ENCODE peak calls at places on chromosome 4, in ten cellular contexts. One of them, this sample, is unnamed.

GRCh38 chr4:67087897-67088296 is 457.4 kb downstream of the CENPC start:
- DNase-seq in mucosa of descending colon: no peak
- DNase-seq in naive thymus-derived CD8-positive, alpha-beta T cell: peak
- DNase-seq in Daoy: peak
- DNase-seq in T-helper 17 cell: no peak
- DNase-seq in C1 segment of cervical spinal cord: no peak
- DNase-seq in NCI-H460: peak
- DNase-seq in CD8-positive, alpha-beta T cell: no peak
- DNase-seq in GM23248: peak
- DNase-seq in anterior cingulate cortex: no peak
- DNase-seq in this sample: peak

GRCh38 chr4:176377705-176378302 is 58.0 kb downstream of the SPCS3 start:
- DNase-seq in mucosa of descending colon: no peak
- DNase-seq in naive thymus-derived CD8-positive, alpha-beta T cell: no peak
- DNase-seq in Daoy: no peak
- DNase-seq in T-helper 17 cell: no peak
- DNase-seq in C1 segment of cervical spinal cord: peak
- DNase-seq in NCI-H460: peak
- DNase-seq in CD8-positive, alpha-beta T cell: no peak
- DNase-seq in GM23248: peak
- DNase-seq in anterior cingulate cortex: no peak
- DNase-seq in this sample: no peak

GRCh38 chr4:147975325-147975724 is 243.4 kb downstream of the ARHGAP10 start:
- DNase-seq in mucosa of descending colon: no peak
- DNase-seq in naive thymus-derived CD8-positive, alpha-beta T cell: no peak
- DNase-seq in Daoy: no peak
- DNase-seq in T-helper 17 cell: no peak
- DNase-seq in C1 segment of cervical spinal cord: no peak
- DNase-seq in NCI-H460: no peak
- DNase-seq in CD8-positive, alpha-beta T cell: no peak
- DNase-seq in GM23248: peak
- DNase-seq in anterior cingulate cortex: no peak
- DNase-seq in this sample: no peak

GRCh38 chr4:168900080-168900479 is 110.0 kb downstream of the CBR4 start:
- DNase-seq in mucosa of descending colon: no peak
- DNase-seq in naive thymus-derived CD8-positive, alpha-beta T cell: no peak
- DNase-seq in Daoy: no peak
- DNase-seq in T-helper 17 cell: no peak
- DNase-seq in C1 segment of cervical spinal cord: no peak
- DNase-seq in NCI-H460: no peak
- DNase-seq in CD8-positive, alpha-beta T cell: no peak
- DNase-seq in GM23248: peak
- DNase-seq in anterior cingulate cortex: no peak
- DNase-seq in this sample: no peak

GRCh38 chr4:150828159-150828558 is 186.9 kb downstream of the LRBA start:
- DNase-seq in mucosa of descending colon: peak
- DNase-seq in naive thymus-derived CD8-positive, alpha-beta T cell: no peak
- DNase-seq in Daoy: no peak
- DNase-seq in T-helper 17 cell: peak
- DNase-seq in C1 segment of cervical spinal cord: no peak
- DNase-seq in NCI-H460: no peak
- DNase-seq in CD8-positive, alpha-beta T cell: peak
- DNase-seq in GM23248: no peak
- DNase-seq in anterior cingulate cortex: no peak
- DNase-seq in this sample: no peak

GRCh38 chr4:112381996-112382692 is 85.0 kb downstream of the ALPK1 start:
- DNase-seq in mucosa of descending colon: no peak
- DNase-seq in naive thymus-derived CD8-positive, alpha-beta T cell: no peak
- DNase-seq in Daoy: no peak
- DNase-seq in T-helper 17 cell: no peak
- DNase-seq in C1 segment of cervical spinal cord: no peak
- DNase-seq in NCI-H460: no peak
- DNase-seq in CD8-positive, alpha-beta T cell: no peak
- DNase-seq in GM23248: no peak
- DNase-seq in anterior cingulate cortex: no peak
- DNase-seq in this sample: no peak

GRCh38 chr4:106255195-106255594 is 60.8 kb downstream of the TBCK start:
- DNase-seq in mucosa of descending colon: no peak
- DNase-seq in naive thymus-derived CD8-positive, alpha-beta T cell: no peak
- DNase-seq in Daoy: no peak
- DNase-seq in T-helper 17 cell: no peak
- DNase-seq in C1 segment of cervical spinal cord: no peak
- DNase-seq in NCI-H460: no peak
- DNase-seq in CD8-positive, alpha-beta T cell: no peak
- DNase-seq in GM23248: no peak
- DNase-seq in anterior cingulate cortex: no peak
- DNase-seq in this sample: no peak

GRCh38 chr4:139266583-139267257 is 13.3 kb downstream of the MGARP start:
- DNase-seq in mucosa of descending colon: peak
- DNase-seq in naive thymus-derived CD8-positive, alpha-beta T cell: peak
- DNase-seq in Daoy: peak
- DNase-seq in T-helper 17 cell: peak
- DNase-seq in C1 segment of cervical spinal cord: no peak
- DNase-seq in NCI-H460: no peak
- DNase-seq in CD8-positive, alpha-beta T cell: peak
- DNase-seq in GM23248: peak
- DNase-seq in anterior cingulate cortex: peak
- DNase-seq in this sample: no peak

GRCh38 chr4:57131849-57132745 is 21.9 kb upstream of the IGFBP7 start:
- DNase-seq in mucosa of descending colon: no peak
- DNase-seq in naive thymus-derived CD8-positive, alpha-beta T cell: no peak
- DNase-seq in Daoy: no peak
- DNase-seq in T-helper 17 cell: no peak
- DNase-seq in C1 segment of cervical spinal cord: no peak
- DNase-seq in NCI-H460: no peak
- DNase-seq in CD8-positive, alpha-beta T cell: no peak
- DNase-seq in GM23248: no peak
- DNase-seq in anterior cingulate cortex: peak
- DNase-seq in this sample: no peak

GRCh38 chr4:673349-674091 is 556 bp downstream of the ATP5ME start:
- DNase-seq in mucosa of descending colon: peak
- DNase-seq in naive thymus-derived CD8-positive, alpha-beta T cell: peak
- DNase-seq in Daoy: no peak
- DNase-seq in T-helper 17 cell: no peak
- DNase-seq in C1 segment of cervical spinal cord: no peak
- DNase-seq in NCI-H460: no peak
- DNase-seq in CD8-positive, alpha-beta T cell: no peak
- DNase-seq in GM23248: peak
- DNase-seq in anterior cingulate cortex: no peak
- DNase-seq in this sample: no peak

GRCh38 chr4:98626350-98626749 is 32.1 kb downstream of the TSPAN5 start:
- DNase-seq in mucosa of descending colon: no peak
- DNase-seq in naive thymus-derived CD8-positive, alpha-beta T cell: no peak
- DNase-seq in Daoy: peak
- DNase-seq in T-helper 17 cell: no peak
- DNase-seq in C1 segment of cervical spinal cord: peak
- DNase-seq in NCI-H460: no peak
- DNase-seq in CD8-positive, alpha-beta T cell: no peak
- DNase-seq in GM23248: peak
- DNase-seq in anterior cingulate cortex: no peak
- DNase-seq in this sample: peak

GRCh38 chr4:41456559-41457101 is 81.3 kb upstream of the LIMCH1 start:
- DNase-seq in mucosa of descending colon: no peak
- DNase-seq in naive thymus-derived CD8-positive, alpha-beta T cell: no peak
- DNase-seq in Daoy: no peak
- DNase-seq in T-helper 17 cell: no peak
- DNase-seq in C1 segment of cervical spinal cord: peak
- DNase-seq in NCI-H460: no peak
- DNase-seq in CD8-positive, alpha-beta T cell: no peak
- DNase-seq in GM23248: no peak
- DNase-seq in anterior cingulate cortex: no peak
- DNase-seq in this sample: no peak

GRCh38 chr4:10135252-10135651 is 18.7 kb upstream of the WDR1 start:
- DNase-seq in mucosa of descending colon: no peak
- DNase-seq in naive thymus-derived CD8-positive, alpha-beta T cell: no peak
- DNase-seq in Daoy: no peak
- DNase-seq in T-helper 17 cell: no peak
- DNase-seq in C1 segment of cervical spinal cord: no peak
- DNase-seq in NCI-H460: no peak
- DNase-seq in CD8-positive, alpha-beta T cell: no peak
- DNase-seq in GM23248: no peak
- DNase-seq in anterior cingulate cortex: no peak
- DNase-seq in this sample: no peak

GRCh38 chr4:8694226-8694625 is 101.7 kb downstream of the CPZ start:
- DNase-seq in mucosa of descending colon: no peak
- DNase-seq in naive thymus-derived CD8-positive, alpha-beta T cell: no peak
- DNase-seq in Daoy: no peak
- DNase-seq in T-helper 17 cell: no peak
- DNase-seq in C1 segment of cervical spinal cord: no peak
- DNase-seq in NCI-H460: no peak
- DNase-seq in CD8-positive, alpha-beta T cell: no peak
- DNase-seq in GM23248: no peak
- DNase-seq in anterior cingulate cortex: no peak
- DNase-seq in this sample: no peak

GRCh38 chr4:52317361-52317879 is 266.3 kb downstream of the SPATA18 start:
- DNase-seq in mucosa of descending colon: no peak
- DNase-seq in naive thymus-derived CD8-positive, alpha-beta T cell: no peak
- DNase-seq in Daoy: no peak
- DNase-seq in T-helper 17 cell: no peak
- DNase-seq in C1 segment of cervical spinal cord: no peak
- DNase-seq in NCI-H460: no peak
- DNase-seq in CD8-positive, alpha-beta T cell: no peak
- DNase-seq in GM23248: peak
- DNase-seq in anterior cingulate cortex: no peak
- DNase-seq in this sample: no peak

GRCh38 chr4:147192679-147193078 is 247.0 kb upstream of the TTC29 start:
- DNase-seq in mucosa of descending colon: no peak
- DNase-seq in naive thymus-derived CD8-positive, alpha-beta T cell: no peak
- DNase-seq in Daoy: no peak
- DNase-seq in T-helper 17 cell: no peak
- DNase-seq in C1 segment of cervical spinal cord: no peak
- DNase-seq in NCI-H460: no peak
- DNase-seq in CD8-positive, alpha-beta T cell: no peak
- DNase-seq in GM23248: no peak
- DNase-seq in anterior cingulate cortex: no peak
- DNase-seq in this sample: no peak

GRCh38 chr4:145299380-145300076 is 119.1 kb upstream of the OTUD4 start:
- DNase-seq in mucosa of descending colon: no peak
- DNase-seq in naive thymus-derived CD8-positive, alpha-beta T cell: peak
- DNase-seq in Daoy: peak
- DNase-seq in T-helper 17 cell: no peak
- DNase-seq in C1 segment of cervical spinal cord: no peak
- DNase-seq in NCI-H460: no peak
- DNase-seq in CD8-positive, alpha-beta T cell: peak
- DNase-seq in GM23248: peak
- DNase-seq in anterior cingulate cortex: peak
- DNase-seq in this sample: no peak

GRCh38 chr4:26823583-26823982 is 37.1 kb upstream of the STIM2 start:
- DNase-seq in mucosa of descending colon: no peak
- DNase-seq in naive thymus-derived CD8-positive, alpha-beta T cell: no peak
- DNase-seq in Daoy: no peak
- DNase-seq in T-helper 17 cell: no peak
- DNase-seq in C1 segment of cervical spinal cord: no peak
- DNase-seq in NCI-H460: no peak
- DNase-seq in CD8-positive, alpha-beta T cell: no peak
- DNase-seq in GM23248: no peak
- DNase-seq in anterior cingulate cortex: no peak
- DNase-seq in this sample: no peak

GRCh38 chr4:38949416-38950051 is 81.9 kb downstream of the FAM114A1 start:
- DNase-seq in mucosa of descending colon: no peak
- DNase-seq in naive thymus-derived CD8-positive, alpha-beta T cell: peak
- DNase-seq in Daoy: peak
- DNase-seq in T-helper 17 cell: no peak
- DNase-seq in C1 segment of cervical spinal cord: peak
- DNase-seq in NCI-H460: no peak
- DNase-seq in CD8-positive, alpha-beta T cell: peak
- DNase-seq in GM23248: peak
- DNase-seq in anterior cingulate cortex: no peak
- DNase-seq in this sample: no peak

GRCh38 chr4:3639613-3640586 is 107.7 kb upstream of the LRPAP1 start:
- DNase-seq in mucosa of descending colon: peak
- DNase-seq in naive thymus-derived CD8-positive, alpha-beta T cell: no peak
- DNase-seq in Daoy: no peak
- DNase-seq in T-helper 17 cell: no peak
- DNase-seq in C1 segment of cervical spinal cord: peak
- DNase-seq in NCI-H460: no peak
- DNase-seq in CD8-positive, alpha-beta T cell: no peak
- DNase-seq in GM23248: no peak
- DNase-seq in anterior cingulate cortex: no peak
- DNase-seq in this sample: no peak

This sample was measured in Panc1.